ENCODE peak calls at places on chromosomes 6 and 20, in four cellular contexts. A, K, R and P are unnamed samples. For H3K79me2, the result is how much of the 10 kb centered on the place peaks cover.

GRCh38 chr6:89688328-89688727 is 49.8 kb upstream of the LYRM2 start:
- DNase-seq in A (no peak), K (no peak), R (no peak), P (no peak)

GRCh38 chr20:31547017-31547675 is 32.9 kb downstream of the HM13 start:
- DNase-seq in A (peak), K (peak), R (peak), P (peak)

GRCh38 chr6:169789944-169790927 is 38.8 kb downstream of the ERMARD start:
- DNase-seq in A (peak), K (peak), R (no peak), P (peak)

GRCh38 chr6:31639449-31639861 is 13.0 kb downstream of the BAG6 start:
- DNase-seq in A (no peak), K (no peak), R (no peak), P (no peak)

GRCh38 chr6:150741633-150742200 is 123.8 kb upstream of the MTHFD1L start:
- DNase-seq in A (peak), K (no peak), R (no peak), P (peak)

GRCh38 chr20:51497542-51498467 is 44.7 kb downstream of the NFATC2 start:
- DNase-seq in A (no peak), K (no peak), R (peak), P (no peak)

GRCh38 chr6:131949615-131949908 is 1.6 kb downstream of the CCN2 start:
- DNase-seq in A (no peak), K (no peak), R (no peak), P (no peak)

GRCh38 chr6:114941078-114941477 is 598.3 kb upstream of the HS3ST5 start:
- DNase-seq in A (no peak), K (no peak), R (no peak), P (no peak)

GRCh38 chr20:46348231-46348803 is 40.0 kb upstream of the CDH22 start:
- DNase-seq in A (no peak), K (peak), R (no peak), P (peak)

GRCh38 chr20:40802886-40803285 is 113.8 kb upstream of the MAFB start:
- DNase-seq in A (no peak), K (no peak), R (no peak), P (no peak)

GRCh38 chr6:90100059-90100665 is 196.5 kb downstream of the BACH2 start:
- DNase-seq in A (no peak), K (no peak), R (no peak), P (no peak)

GRCh38 chr20:50690979-50691584 is at the start of gene RIPOR3:
- DNase-seq in A (no peak), K (peak), R (no peak), P (peak)

GRCh38 chr6:106617302-106617701 is 12.0 kb downstream of the RTN4IP1 start:
- DNase-seq in A (no peak), K (no peak), R (no peak), P (no peak)

GRCh38 chr6:109441069-109441816 is 719 bp downstream of the SMPD2 start:
- DNase-seq in A (peak), K (peak), R (no peak), P (peak)

GRCh38 chr6:159762681-159763293 is 942 bp downstream of the ACAT2 start:
- DNase-seq in A (peak), K (peak), R (no peak), P (peak)

GRCh38 chr6:159760602-159761057 is 1.2 kb upstream of the ACAT2 start:
- DNase-seq in A (peak), K (peak), R (no peak), P (peak)

GRCh38 chr6:159759645-159760044 is 2.2 kb upstream of the ACAT2 start:
- DNase-seq in A (no peak), K (no peak), R (no peak), P (no peak)

GRCh38 chr6:159761135-159761872 is 541 bp upstream of the ACAT2 start:
- DNase-seq in A (peak), K (peak), R (no peak), P (peak)

DNA sequence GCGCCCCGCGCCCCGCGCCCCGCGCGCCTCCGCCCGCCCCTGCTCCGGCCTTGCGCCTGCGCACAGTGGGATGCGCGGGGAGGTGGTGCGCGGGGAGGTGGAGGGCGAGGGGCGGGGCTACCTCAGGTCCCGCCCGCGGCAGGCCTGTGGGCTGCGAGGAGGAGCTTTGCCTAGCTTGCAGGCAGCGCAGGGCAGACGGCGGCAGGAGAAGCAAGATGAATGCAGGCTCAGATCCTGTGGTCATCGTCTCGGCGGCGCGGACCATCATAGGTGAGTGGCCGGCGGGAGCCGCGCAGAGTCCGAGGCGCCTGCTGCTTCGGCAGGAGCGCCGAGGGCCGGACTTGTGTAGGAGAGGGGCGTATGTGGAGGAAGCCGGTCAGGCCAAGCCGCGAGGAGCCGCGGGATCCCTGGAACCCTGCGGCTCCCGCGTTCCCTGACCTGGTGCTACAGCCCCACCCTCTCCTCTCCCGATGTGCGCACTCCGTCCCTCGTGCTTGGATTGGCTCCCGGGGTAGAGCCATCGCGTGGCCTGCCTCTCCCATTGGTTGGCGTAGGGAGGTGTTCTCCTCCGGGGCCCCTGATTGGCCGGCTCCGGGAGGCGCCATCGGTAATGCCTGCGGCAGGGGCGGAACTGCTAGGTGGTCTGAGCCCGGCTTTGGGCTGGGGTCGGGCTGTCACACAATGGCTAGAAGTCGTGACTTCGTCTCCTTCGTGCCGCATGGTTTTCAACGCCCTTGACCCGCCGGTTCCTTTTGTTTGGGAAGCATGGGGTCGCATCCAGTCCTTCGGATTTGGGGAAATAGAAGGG is at the start of gene ACAT2:
- DNase-seq in A (peak), K (peak), R (peak), P (peak)
- H3K79me2 ChIP-seq in A (half or more), K (under half), R (under half), P (under half)

DNA sequence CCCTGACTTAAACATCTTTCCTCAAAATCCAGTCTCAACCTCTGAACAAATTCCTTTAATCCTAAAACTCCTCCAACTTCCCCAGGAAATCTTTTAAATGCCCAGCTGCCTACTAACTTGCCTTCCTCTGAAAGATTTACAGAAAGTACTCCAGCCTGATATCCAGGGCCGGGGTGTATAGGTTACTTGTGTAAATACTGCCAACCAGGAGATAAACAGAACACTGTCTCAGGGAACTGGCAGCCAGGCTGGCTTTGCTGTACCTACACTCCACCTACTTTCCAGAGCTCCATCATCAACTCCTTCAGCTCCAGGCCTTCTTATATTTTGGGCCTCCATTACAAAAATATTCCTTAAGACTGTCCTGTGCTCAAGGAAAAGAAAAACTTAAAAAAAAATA is 85.9 kb downstream of the CEP162 start:
- DNase-seq in A (no peak), K (no peak), R (no peak), P (no peak)
- TF ChIP-seq JUNB in A (no peak), K (no peak), R (no peak), P (no peak)

GRCh38 chr6:111494951-111495350 is 11.9 kb upstream of the REV3L start:
- DNase-seq in A (no peak), K (no peak), R (no peak), P (no peak)

GRCh38 chr6:111486921-111487320 is 3.9 kb upstream of the REV3L start:
- DNase-seq in A (no peak), K (no peak), R (no peak), P (no peak)

GRCh38 chr6:111487656-111488055 is 4.6 kb upstream of the REV3L start:
- DNase-seq in A (no peak), K (no peak), R (peak), P (no peak)

GRCh38 chr6:111490067-111490466 is 7.0 kb upstream of the REV3L start:
- DNase-seq in A (no peak), K (no peak), R (no peak), P (no peak)

DNA sequence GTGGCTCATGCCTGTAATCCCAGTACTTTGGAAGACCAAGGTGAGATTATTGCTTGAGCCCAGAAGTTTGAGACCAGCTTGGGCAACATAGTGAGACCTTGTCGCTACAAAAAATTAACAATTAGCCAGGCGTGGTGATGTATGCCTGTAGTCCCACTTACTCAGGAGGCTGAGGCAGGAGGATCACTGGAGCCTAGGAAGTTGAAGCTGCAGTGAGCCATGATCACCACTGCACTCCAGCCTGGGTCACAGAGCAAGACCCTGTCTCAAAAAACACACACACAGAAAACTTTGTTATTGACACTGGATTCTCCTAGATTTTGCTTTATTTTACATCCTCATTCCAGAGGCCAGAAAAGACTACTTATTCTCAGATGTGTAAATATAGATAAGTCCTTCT is 9.5 kb upstream of the REV3L start:
- DNase-seq in A (no peak), K (no peak), R (no peak), P (no peak)
- H3K79me2 ChIP-seq in A (under half), K (under half), R (under half), P (half or more)

GRCh38 chr20:49579195-49579594 is 11.3 kb upstream of the PTGIS start:
- DNase-seq in A (no peak), K (no peak), R (no peak), P (no peak)

GRCh38 chr20:49578436-49578835 is 10.5 kb upstream of the PTGIS start:
- DNase-seq in A (no peak), K (no peak), R (no peak), P (no peak)

GRCh38 chr20:49572857-49573256 is 4.9 kb upstream of the PTGIS start:
- DNase-seq in A (no peak), K (no peak), R (no peak), P (peak)

GRCh38 chr20:49573900-49574416 is 6.0 kb upstream of the PTGIS start:
- DNase-seq in A (no peak), K (no peak), R (no peak), P (no peak)

GRCh38 chr20:49575551-49576060 is 7.7 kb upstream of the PTGIS start:
- DNase-seq in A (no peak), K (no peak), R (no peak), P (no peak)
- TF ChIP-seq JUNB in A (no peak), K (no peak), R (no peak), P (no peak)

DNA sequence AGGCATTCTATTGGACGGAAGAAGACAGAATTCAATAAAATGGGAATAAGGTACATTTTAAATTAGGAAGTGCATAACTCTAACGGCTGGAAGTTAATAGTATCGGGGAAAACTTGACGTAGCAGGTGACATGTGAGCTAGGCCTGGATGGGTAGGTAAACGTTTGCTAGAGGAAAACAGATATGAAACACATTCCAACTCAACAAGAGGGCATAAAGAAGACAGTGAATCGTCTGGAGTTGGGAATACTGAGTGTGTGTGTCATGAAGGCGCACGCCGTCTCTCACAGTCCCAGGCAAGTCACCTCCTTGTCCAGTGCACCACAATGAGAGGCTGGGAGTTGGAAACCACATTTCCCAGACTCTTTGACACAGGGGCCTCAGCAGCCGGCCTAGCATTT is 16.4 kb upstream of the NHSL1 start:
- DNase-seq in A (peak), K (no peak), R (no peak), P (no peak)
- H3K79me2 ChIP-seq in A (half or more), K (under half), R (under half), P (under half)

GRCh38 chr6:17015144-17015543 is 86.7 kb upstream of the STMND1 start:
- DNase-seq in A (no peak), K (no peak), R (peak), P (no peak)
- TF ChIP-seq JUNB in A (no peak), K (no peak), R (peak), P (no peak)

GRCh38 chr6:156978948-156979347 is 201.8 kb downstream of the ARID1B start:
- DNase-seq in A (no peak), K (no peak), R (no peak), P (no peak)
- H3K79me2 ChIP-seq in A (half or more), K (half or more), R (half or more), P (half or more)

GRCh38 chr6:87092435-87092834 is 2.5 kb downstream of the CGA start:
- DNase-seq in A (no peak), K (no peak), R (no peak), P (no peak)
- TF ChIP-seq JUNB in A (no peak), K (no peak), R (no peak), P (no peak)